ENCODE peak calls at places on chromosomes 2 and 18, in seven cellular contexts. X, J, Z, F, Q, C and N are unnamed samples.
A peak's percentile ranks its signal among the peaks of the same experiment; 100 is the strongest.

GRCh38 chr18:53790817-53791216 is 433.7 kb downstream of the MBD2 start:
- DNase-seq in J (no peak), C (no peak), Z (peak; percentile 82), F (peak; percentile 68), Q (no peak), X (no peak), N (peak; percentile 24)

GRCh38 chr2:169272035-169272434 is 90.3 kb downstream of the LRP2 start:
- DNase-seq in Z (no peak), X (no peak), Q (no peak), C (no peak), J (no peak), F (no peak), N (no peak)

GRCh38 chr2:204479557-204479956 is 65.7 kb upstream of the PARD3B start:
- DNase-seq in J (no peak), Z (peak; percentile 22), X (no peak), C (no peak), F (peak; percentile 22), Q (peak; percentile 18), N (peak; percentile 33)

GRCh38 chr2:219434718-219435525 is at the start of gene SPEG:
- DNase-seq in F (no peak), C (peak; percentile 72), Z (no peak), J (no peak), X (no peak), Q (no peak), N (no peak)

GRCh38 chr2:157182834-157183396 is 74.6 kb upstream of the GALNT5 start:
- DNase-seq in J (no peak), Q (peak; percentile 95), Z (peak; percentile 96), X (no peak), C (no peak), F (peak; percentile 85), N (peak; percentile 98)

GRCh38 chr18:48674758-48675157 is 135.9 kb downstream of the CTIF start:
- DNase-seq in X (no peak), F (no peak), C (no peak), J (no peak), Z (no peak), Q (no peak), N (no peak)

GRCh38 chr2:71070294-71071025 is 2.0 kb downstream of the NAGK start:
- DNase-seq in X (no peak), Z (peak; percentile 62), Q (peak; percentile 51), F (peak; percentile 57), C (peak; percentile 78), J (peak; percentile 41), N (peak; percentile 55)

GRCh38 chr18:50622865-50623393 is 63.0 kb downstream of the MAPK4 start:
- DNase-seq in C (no peak), J (no peak), Z (no peak), Q (no peak), F (no peak), X (no peak), N (no peak)

GRCh38 chr2:38649176-38649728 is 16.7 kb upstream of the GALM start:
- DNase-seq in Q (no peak), Z (no peak), F (no peak), C (no peak), J (no peak), X (no peak), N (no peak)

GRCh38 chr18:12580630-12581342 is 77.1 kb downstream of the SPIRE1 start:
- DNase-seq in J (no peak), F (no peak), Z (no peak), Q (peak; percentile 69), X (no peak), C (no peak), N (no peak)

GRCh38 chr18:8944871-8945245 is 157.6 kb upstream of the NDUFV2 start:
- DNase-seq in Q (no peak), X (no peak), C (no peak), Z (no peak), F (no peak), J (no peak), N (no peak)
- TF ChIP-seq CTCF in Q (no peak), X (no peak), C (no peak), Z (no peak), F (no peak), J (no peak), N (no peak)

GRCh38 chr2:100875516-100876230 is 55.7 kb downstream of the NPAS2 start:
- DNase-seq in Q (no peak), F (no peak), J (no peak), Z (no peak), X (no peak), C (no peak), N (no peak)
- H3K4me3 ChIP-seq in Q (no peak overlapping the region), F (no peak overlapping the region), J (no peak overlapping the region), Z (no peak overlapping the region), X (no peak overlapping the region), C (no peak overlapping the region), N (no peak overlapping the region)

GRCh38 chr2:223901854-223902253 is 43.3 kb downstream of the WDFY1 start:
- DNase-seq in J (no peak), C (no peak), F (no peak), Z (no peak), X (no peak), Q (peak; percentile 7), N (no peak)

GRCh38 chr2:223897669-223898314 is 47.3 kb downstream of the WDFY1 start:
- DNase-seq in X (no peak), Z (no peak), F (no peak), J (no peak), C (no peak), Q (no peak), N (no peak)

GRCh38 chr2:223900066-223900465 is 45.1 kb downstream of the WDFY1 start:
- DNase-seq in C (no peak), F (no peak), Z (no peak), X (no peak), Q (no peak), J (no peak), N (no peak)

GRCh38 chr2:223900531-223900930 is 44.6 kb downstream of the WDFY1 start:
- DNase-seq in C (no peak), Z (no peak), F (no peak), J (no peak), Q (no peak), X (no peak), N (no peak)

DNA sequence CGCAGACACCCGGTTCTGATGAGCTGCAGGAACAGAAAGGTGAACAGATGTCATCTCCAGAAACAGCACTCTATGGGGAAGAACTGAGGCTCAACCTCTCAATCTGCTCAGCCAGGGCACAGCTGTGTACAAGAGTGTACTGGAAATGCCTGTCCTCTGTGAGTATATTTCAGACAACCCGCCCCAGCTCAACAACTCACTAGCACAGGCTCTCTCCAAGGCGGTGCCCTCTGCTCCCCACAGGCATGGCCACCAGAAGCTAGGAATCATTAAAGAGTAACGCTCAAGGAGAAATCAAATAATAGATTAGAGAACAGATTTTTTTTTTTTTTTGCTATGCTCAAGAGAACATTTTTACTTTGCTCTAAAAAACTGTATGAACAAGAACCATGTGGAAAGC is 43.8 kb downstream of the WDFY1 start:
- DNase-seq in Q (no peak), C (no peak), Z (no peak), F (no peak), J (no peak), X (no peak), N (no peak)
- TF ChIP-seq CTCF in Q (no peak), C (no peak), Z (no peak), F (no peak), J (no peak), X (no peak), N (no peak)

GRCh38 chr18:63315879-63316278 is 3.7 kb downstream of the BCL2 start:
- DNase-seq in Q (peak; percentile 44), X (no peak), F (no peak), Z (no peak), J (no peak), C (no peak), N (no peak)
- H3K4me3 ChIP-seq in Q (no peak overlapping the region), X (no peak overlapping the region), F (no peak overlapping the region), Z (no peak overlapping the region), J (no peak overlapping the region), C (no peak overlapping the region), N (no peak overlapping the region)